ENCODE peak calls at places on chromosomes 6 and 20, in six cellular contexts. W is choroid plexus epithelial cell, C is dorsolateral prefrontal cortex, U is heart left ventricle, K is IMR-90, R is mucosa of descending colon. Q is an unnamed sample.

GRCh38 chr6:105952326-105952725 is 133.8 kb upstream of the PRDM1 start:
- DNase-seq in W (no peak), C (no peak), U (no peak), K (no peak), R (no peak), Q (no peak)

GRCh38 chr20:40265872-40266533 is 423.0 kb downstream of the MAFB start:
- DNase-seq in W (peak), C (peak), U (peak), K (no peak), R (no peak), Q (peak)

GRCh38 chr6:8080338-8081151 is 16.4 kb upstream of the BLOC1S5 start:
- DNase-seq in W (peak), C (no peak), U (no peak), K (peak), R (no peak), Q (no peak)

GRCh38 chr6:160974304-160974771 is 17.2 kb upstream of the MAP3K4 start:
- DNase-seq in W (peak), C (no peak), U (peak), K (peak), R (peak), Q (peak)

GRCh38 chr20:38272961-38273360 is 12.4 kb upstream of the KIAA1755 start:
- DNase-seq in W (peak), C (peak), U (no peak), K (peak), R (no peak), Q (no peak)

GRCh38 chr20:43895235-43895634 is 19.4 kb upstream of the TOX2 start:
- DNase-seq in W (peak), C (no peak), U (no peak), K (peak), R (no peak), Q (no peak)

GRCh38 chr6:82494367-82494766 is 130.8 kb downstream of the TPBG start:
- DNase-seq in W (no peak), C (no peak), U (no peak), K (no peak), R (no peak), Q (no peak)

GRCh38 chr6:14524319-14524718 is 406.7 kb downstream of the CD83 start:
- DNase-seq in W (no peak), C (no peak), U (peak), K (peak), R (no peak), Q (peak)

GRCh38 chr6:56540950-56541600 is 101.6 kb downstream of the DST start:
- DNase-seq in W (no peak), C (no peak), U (peak), K (peak), R (no peak), Q (no peak)

GRCh38 chr6:131954775-131955107 is 3.6 kb upstream of the CCN2 start:
- DNase-seq in W (peak), C (no peak), U (peak), K (peak), R (no peak), Q (peak)

GRCh38 chr6:134714113-134714512 is 235.8 kb downstream of the ALDH8A1 start:
- DNase-seq in W (no peak), C (no peak), U (no peak), K (no peak), R (no peak), Q (no peak)

GRCh38 chr6:10963113-10963512 is 76.3 kb downstream of the SYCP2L start:
- DNase-seq in W (peak), C (no peak), U (no peak), K (peak), R (no peak), Q (no peak)

GRCh38 chr6:113879186-113880096 is 22.3 kb downstream of the MARCKS start:
- DNase-seq in W (peak), C (no peak), U (peak), K (peak), R (no peak), Q (peak)

GRCh38 chr6:3882865-3883264 is 33.7 kb downstream of the FAM50B start:
- DNase-seq in W (no peak), C (no peak), U (no peak), K (peak), R (no peak), Q (no peak)

GRCh38 chr20:32642257-32643046 is 31.3 kb downstream of the C20orf203 start:
- DNase-seq in W (no peak), C (no peak), U (peak), K (no peak), R (no peak), Q (no peak)

GRCh38 chr6:113859349-113860164 is 2.4 kb downstream of the MARCKS start:
- DNase-seq in W (peak), C (no peak), U (peak), K (peak), R (peak), Q (peak)

GRCh38 chr20:49608752-49609670 is 41.1 kb upstream of the PTGIS start:
- DNase-seq in W (peak), C (peak), U (peak), K (no peak), R (peak), Q (peak)

GRCh38 chr6:13427838-13428527 is 59.4 kb downstream of the GFOD1 start:
- DNase-seq in W (no peak), C (no peak), U (no peak), K (no peak), R (peak), Q (peak)

GRCh38 chr20:14632906-14633305 is 295.5 kb upstream of the FLRT3 start:
- DNase-seq in W (no peak), C (no peak), U (no peak), K (no peak), R (no peak), Q (no peak)

DNA sequence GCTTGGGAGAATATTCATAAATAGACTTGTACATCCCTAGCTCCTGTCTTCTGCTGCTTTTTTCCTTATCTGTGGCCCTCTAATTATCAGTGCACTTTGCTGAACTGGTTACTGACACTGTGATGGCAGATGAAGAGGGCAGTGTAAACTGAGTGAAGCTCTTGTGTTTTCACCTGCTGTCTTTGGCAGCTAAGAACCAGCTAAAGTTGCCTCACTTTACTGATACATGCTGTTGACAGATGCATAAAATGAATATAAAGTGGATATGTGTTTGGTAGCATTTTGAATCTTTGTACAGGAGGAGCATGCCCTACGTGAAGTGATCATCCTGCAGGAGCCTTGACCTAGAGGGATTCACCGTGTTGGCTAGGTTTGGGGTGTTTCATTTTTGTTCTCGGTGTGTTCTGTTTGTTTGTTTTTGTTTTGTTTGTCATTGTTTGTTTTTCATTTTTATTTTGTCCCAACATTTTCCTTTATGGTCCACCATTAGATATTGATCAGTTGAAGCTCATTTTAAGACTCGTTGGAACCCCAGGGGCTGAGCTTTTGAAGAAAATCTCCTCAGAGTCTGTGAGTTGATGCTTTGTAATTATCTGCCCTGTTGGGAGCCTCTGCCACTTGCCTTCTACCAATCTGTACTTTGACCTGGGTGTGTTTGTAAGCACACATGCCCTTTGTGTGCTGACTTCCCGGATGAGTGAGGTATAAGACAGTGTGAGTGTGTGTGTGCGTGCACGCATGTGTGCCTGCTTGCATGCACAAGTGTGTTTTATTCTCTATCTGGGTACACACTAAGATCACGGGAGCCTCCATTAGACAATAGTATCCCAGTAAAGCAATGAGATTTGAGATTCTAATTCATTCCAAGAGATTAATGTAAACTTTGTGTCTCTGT is 34.6 kb upstream of the MAPK13 start:
- DNase-seq in W (no peak), C (no peak), U (no peak), K (no peak), R (peak), Q (no peak)
- H3K4me3 ChIP-seq in W (no peak), C (no peak), U (no peak), K (no peak), R (no peak), Q (no peak)

GRCh38 chr20:63401384-63402110 is 40.4 kb upstream of the CHRNA4 start:
- DNase-seq in W (no peak), C (no peak), U (no peak), K (no peak), R (no peak), Q (no peak)

GRCh38 chr20:63400486-63401210 is 39.5 kb upstream of the CHRNA4 start:
- DNase-seq in W (no peak), C (no peak), U (no peak), K (no peak), R (no peak), Q (no peak)

GRCh38 chr20:63398744-63399514 is 37.8 kb upstream of the CHRNA4 start:
- DNase-seq in W (no peak), C (no peak), U (no peak), K (no peak), R (no peak), Q (no peak)

GRCh38 chr20:63397946-63398450 is 36.8 kb upstream of the CHRNA4 start:
- DNase-seq in W (no peak), C (no peak), U (no peak), K (no peak), R (no peak), Q (no peak)

DNA sequence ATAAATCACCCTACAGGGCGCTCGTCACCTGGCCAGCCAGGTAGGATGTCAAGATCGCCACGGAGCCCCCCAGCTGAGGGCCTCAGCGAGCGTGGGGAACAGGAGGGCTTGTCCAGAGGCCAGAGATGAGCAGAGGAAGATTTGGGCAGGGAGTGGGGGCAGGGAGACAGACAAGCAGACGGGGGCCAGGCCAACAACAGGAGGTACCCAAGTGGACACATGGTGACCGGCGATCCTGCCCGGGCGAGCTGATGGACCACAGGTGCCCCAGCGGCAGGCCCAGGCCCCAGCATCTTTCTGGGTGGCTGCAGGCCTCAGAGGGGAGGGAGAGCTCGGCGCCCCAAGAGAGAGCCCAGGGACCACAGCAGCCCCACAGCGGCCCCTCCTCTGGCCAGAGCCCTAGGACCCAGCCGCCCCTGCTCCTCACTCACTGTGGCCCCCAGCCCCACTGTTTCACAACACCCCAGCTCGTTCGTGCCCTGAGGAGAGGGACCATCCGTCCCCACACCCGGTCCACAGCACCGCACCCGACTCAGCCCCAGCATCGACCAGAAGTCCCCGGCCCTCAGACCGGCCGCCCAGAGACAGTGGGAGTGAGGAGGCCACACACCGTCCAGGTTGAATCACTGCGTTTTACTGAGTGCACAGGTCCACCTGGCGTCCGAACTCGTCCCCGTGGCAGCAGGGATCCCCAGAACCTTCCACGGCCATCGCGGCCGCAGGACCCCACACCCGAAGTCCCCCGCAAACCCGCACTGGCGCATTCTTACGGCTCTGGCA is 38.6 kb upstream of the CHRNA4 start:
- DNase-seq in W (no peak), C (no peak), U (no peak), K (no peak), R (no peak), Q (no peak)
- TF ChIP-seq CTCF in W (no peak), C (no peak), U (no peak), K (no peak), R (no peak), Q (no peak)

GRCh38 chr6:30681696-30682180 is 4.7 kb downstream of the PPP1R18 start:
- DNase-seq in W (no peak), C (no peak), U (no peak), K (no peak), R (peak), Q (no peak)
- H3K4me3 ChIP-seq in W (peak), C (peak), U (peak), K (peak), R (no peak), Q (no peak)

GRCh38 chr6:109094351-109095035 is at the start of gene SESN1:
- DNase-seq in W (peak), C (peak), U (peak), K (peak), R (peak), Q (peak)
- TF ChIP-seq CTCF in W (no peak), C (no peak), U (no peak), K (no peak), R (no peak), Q (no peak)

GRCh38 chr6:167350731-167351655 is 26.1 kb downstream of the TTLL2 start:
- DNase-seq in W (peak), C (peak), U (peak), K (no peak), R (peak), Q (peak)

GRCh38 chr6:167351656-167352354 is 26.9 kb downstream of the TTLL2 start:
- DNase-seq in W (no peak), C (no peak), U (no peak), K (no peak), R (no peak), Q (no peak)

GRCh38 chr6:167349816-167350215 is 24.9 kb downstream of the TTLL2 start:
- DNase-seq in W (no peak), C (no peak), U (no peak), K (no peak), R (no peak), Q (no peak)

GRCh38 chr6:167345960-167346359 is 21.1 kb downstream of the TTLL2 start:
- DNase-seq in W (no peak), C (no peak), U (no peak), K (no peak), R (no peak), Q (no peak)

GRCh38 chr6:167350322-167350721 is 25.4 kb downstream of the TTLL2 start:
- DNase-seq in W (no peak), C (no peak), U (no peak), K (no peak), R (no peak), Q (no peak)
- H3K4me3 ChIP-seq in W (no peak), C (peak), U (peak), K (no peak), R (no peak), Q (no peak)

GRCh38 chr20:53748176-53748575 is 154.5 kb upstream of the ZNF217 start:
- DNase-seq in W (no peak), C (no peak), U (no peak), K (no peak), R (no peak), Q (no peak)
- TF ChIP-seq CTCF in W (no peak), C (no peak), U (no peak), K (no peak), R (no peak), Q (no peak)

DNA sequence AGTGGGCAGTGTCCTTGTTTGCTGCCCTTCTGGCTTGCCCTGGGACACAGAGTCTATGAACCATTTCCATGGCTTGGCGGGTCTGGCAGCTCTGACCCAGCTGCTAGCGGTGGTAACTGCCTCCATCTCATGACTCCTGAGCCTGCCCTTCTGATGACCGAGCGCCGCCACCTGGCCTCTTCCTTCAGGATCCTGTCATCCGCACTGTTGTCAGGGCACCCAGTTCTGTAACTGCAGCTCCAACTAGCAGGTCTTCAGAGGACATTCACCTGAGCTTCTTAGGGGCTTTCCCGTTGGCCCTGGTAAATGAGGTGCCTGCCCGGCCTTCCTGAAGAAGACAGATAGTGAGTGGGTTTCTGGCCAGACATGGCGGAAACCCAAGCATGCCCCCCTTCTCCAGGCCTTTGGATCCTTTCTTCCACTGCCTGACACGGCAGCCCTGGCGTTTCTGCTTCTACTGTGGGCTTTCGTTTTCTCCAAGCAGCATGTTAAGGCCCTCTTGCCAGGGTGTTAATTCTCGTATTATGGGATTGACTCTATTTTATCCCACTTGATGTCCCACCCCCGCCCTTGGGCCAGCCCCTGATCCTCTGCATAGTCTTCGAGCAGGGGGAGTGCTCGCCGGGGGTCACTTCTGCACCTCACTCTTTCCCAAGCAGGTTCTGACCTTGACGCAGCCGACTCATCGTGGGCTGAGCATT is 24.7 kb downstream of the PACSIN1 start:
- DNase-seq in W (no peak), C (no peak), U (no peak), K (no peak), R (no peak), Q (no peak)
- H3K4me3 ChIP-seq in W (no peak), C (no peak), U (no peak), K (no peak), R (no peak), Q (no peak)